ENCODE peak calls at places on chromosomes 5 and 9, in nine cellular contexts. G, H, U, X, J, P, T, F and W are unnamed samples.
A peak's percentile ranks its signal among the peaks of the same experiment; 100 is the strongest.

GRCh38 chr5:96920956-96921355 is 14.9 kb upstream of the LNPEP start:
- DNase-seq in T (no peak), J (no peak), U (no peak), X (no peak), H (no peak), G (no peak), F (no peak), P (no peak), W (no peak)

GRCh38 chr5:154166901-154167791 is 23.4 kb upstream of the GALNT10 start:
- DNase-seq in J (no peak), H (no peak), X (no peak), T (no peak), P (no peak), F (no peak), U (no peak), G (no peak), W (no peak)

GRCh38 chr9:95667789-95668188 is 151.0 kb upstream of the PTCH1 start:
- DNase-seq in H (no peak), U (no peak), F (no peak), J (no peak), G (no peak), P (no peak), X (no peak), T (no peak), W (no peak)

GRCh38 chr9:107932036-107932435 is 442.5 kb upstream of the KLF4 start:
- DNase-seq in F (no peak), G (no peak), J (no peak), H (no peak), U (no peak), T (no peak), P (no peak), X (peak; percentile 25), W (peak; percentile 62)

GRCh38 chr5:2465383-2465782 is 286.1 kb downstream of the IRX2 start:
- DNase-seq in P (no peak), U (no peak), X (no peak), T (no peak), G (no peak), H (no peak), F (no peak), J (no peak), W (no peak)

GRCh38 chr5:10434392-10434791 is 7.3 kb upstream of the ROPN1L start:
- DNase-seq in P (no peak), T (no peak), X (no peak), U (no peak), H (no peak), G (no peak), F (no peak), J (no peak), W (peak; percentile 43)

GRCh38 chr9:13787234-13787833 is 507.8 kb upstream of the MPDZ start:
- DNase-seq in J (no peak), P (no peak), X (no peak), H (no peak), F (no peak), G (no peak), T (no peak), U (no peak), W (no peak)

GRCh38 chr9:95901506-95901905 is 26.0 kb downstream of the ERCC6L2 start:
- DNase-seq in U (no peak), H (no peak), X (no peak), J (no peak), T (no peak), F (no peak), P (no peak), G (no peak), W (no peak)

GRCh38 chr5:134070979-134071849 is 43.3 kb upstream of the TCF7 start:
- DNase-seq in U (peak; percentile 15), H (peak; percentile 55), G (peak; percentile 26), X (no peak), F (no peak), J (no peak), T (no peak), P (peak; percentile 73), W (no peak)

GRCh38 chr5:4191024-4191423 is 595.4 kb downstream of the IRX1 start:
- DNase-seq in P (no peak), F (no peak), X (no peak), G (no peak), J (no peak), T (no peak), H (no peak), U (no peak), W (no peak)

GRCh38 chr5:157602505-157602904 is 26.9 kb upstream of the ADAM19 start:
- DNase-seq in G (peak; percentile 8), J (no peak), P (peak; percentile 70), X (peak; percentile 69), F (no peak), T (no peak), U (no peak), H (peak; percentile 44), W (peak; percentile 94)